ENCODE peak calls at places on chromosomes 5 and 9, in seven cellular contexts. E is endothelial cell of umbilical vein, D is GM23338, Y is body of pancreas, F is tibial artery, W is H1, X is upper lobe of right lung. P is an unnamed sample.

GRCh38 chr9:21933281-21933680 is 60.9 kb downstream of the CDKN2A start:
- DNase-seq in E (no peak), D (peak; percentile 36), Y (no peak), F (no peak), W (peak; percentile 1), X (no peak), P (no peak)

GRCh38 chr9:33988219-33988890 is 60.3 kb downstream of the UBAP2 start:
- DNase-seq in E (no peak), D (no peak), Y (no peak), F (no peak), W (no peak), X (no peak), P (no peak)

GRCh38 chr9:129511320-129511900 is 109.5 kb downstream of the C9orf50 start:
- DNase-seq in E (no peak), D (no peak), Y (no peak), F (no peak), W (no peak), X (no peak), P (no peak)

GRCh38 chr5:73189816-73190451 is 16.9 kb downstream of the TMEM174 start:
- DNase-seq in E (no peak), D (peak; percentile 48), Y (no peak), F (no peak), W (no peak), X (no peak), P (no peak)

GRCh38 chr9:76738402-76738801 is 25.8 kb upstream of the PCA3 start:
- DNase-seq in E (no peak), D (no peak), Y (no peak), F (no peak), W (no peak), X (no peak), P (no peak)

GRCh38 chr5:178453224-178453623 is 137.0 kb downstream of the COL23A1 start:
- DNase-seq in E (no peak), D (no peak), Y (no peak), F (peak; percentile 4), W (peak; percentile 17), X (peak; percentile 12), P (no peak)

GRCh38 chr5:151022511-151023018 is 2.2 kb downstream of the GPX3 start:
- DNase-seq in E (no peak), D (no peak), Y (no peak), F (peak; percentile 90), W (no peak), X (no peak), P (no peak)

GRCh38 chr5:152271420-152271819 is 133.7 kb downstream of the NMUR2 start:
- DNase-seq in E (no peak), D (peak; percentile 73), Y (peak; percentile 22), F (no peak), W (no peak), X (no peak), P (peak; percentile 20)

GRCh38 chr5:90709323-90710148 is 150.9 kb downstream of the ADGRV1 start:
- DNase-seq in E (peak; percentile 46), D (peak; percentile 80), Y (peak; percentile 34), F (no peak), W (no peak), X (no peak), P (peak; percentile 35)

DNA sequence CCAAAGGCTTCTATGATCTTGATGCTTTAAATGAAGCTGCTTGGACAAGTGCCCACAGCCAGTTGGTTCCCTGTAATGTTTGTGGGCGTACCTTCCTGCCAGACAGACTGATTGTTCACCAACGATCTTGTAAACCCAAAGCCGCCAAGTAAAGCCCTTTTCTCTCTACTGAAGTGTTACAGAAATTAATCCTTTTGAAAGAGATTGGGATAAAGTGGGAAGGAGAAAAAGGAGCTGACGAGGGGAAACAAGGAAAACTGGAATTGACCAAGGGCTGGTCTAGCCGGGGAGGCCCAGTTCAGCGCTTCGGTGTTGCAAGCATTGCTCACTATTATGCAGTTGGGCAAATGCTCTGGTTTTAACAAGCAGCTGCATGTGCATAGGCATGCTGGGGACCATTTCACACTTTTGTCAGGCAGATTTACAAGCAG is 53.2 kb downstream of the ZNF474 start:
- DNase-seq in E (peak; percentile 93), D (peak; percentile 51), Y (no peak), F (no peak), W (no peak), X (no peak), P (no peak)
- H3K27ac ChIP-seq in E (peak overlapping the region; percentile 84), D (peak overlapping the region; percentile 41), Y (no peak overlapping the region), F (peak overlapping the region; percentile 69), W (no peak overlapping the region), X (peak overlapping the region; percentile 20), P (no peak overlapping the region)

GRCh38 chr5:39076757-39077475 is 2.7 kb upstream of the RICTOR start:
- DNase-seq in E (peak; percentile 61), D (no peak), Y (no peak), F (no peak), W (no peak), X (no peak), P (no peak)
- H3K4me3 ChIP-seq in E (peak overlapping the region; percentile 36), D (no peak overlapping the region), Y (no peak overlapping the region), F (no peak overlapping the region), W (no peak overlapping the region), X (no peak overlapping the region), P (no peak overlapping the region)

GRCh38 chr5:58354827-58355226 is 105.1 kb downstream of the PLK2 start:
- DNase-seq in E (no peak), D (no peak), Y (no peak), F (no peak), W (no peak), X (no peak), P (no peak)

GRCh38 chr5:58358436-58358835 is 101.5 kb downstream of the PLK2 start:
- DNase-seq in E (no peak), D (no peak), Y (no peak), F (no peak), W (no peak), X (no peak), P (no peak)

GRCh38 chr5:58357121-58357520 is 102.8 kb downstream of the PLK2 start:
- DNase-seq in E (no peak), D (no peak), Y (no peak), F (no peak), W (no peak), X (no peak), P (no peak)

GRCh38 chr5:58356662-58357061 is 103.2 kb downstream of the PLK2 start:
- DNase-seq in E (no peak), D (no peak), Y (no peak), F (no peak), W (no peak), X (no peak), P (no peak)

DNA sequence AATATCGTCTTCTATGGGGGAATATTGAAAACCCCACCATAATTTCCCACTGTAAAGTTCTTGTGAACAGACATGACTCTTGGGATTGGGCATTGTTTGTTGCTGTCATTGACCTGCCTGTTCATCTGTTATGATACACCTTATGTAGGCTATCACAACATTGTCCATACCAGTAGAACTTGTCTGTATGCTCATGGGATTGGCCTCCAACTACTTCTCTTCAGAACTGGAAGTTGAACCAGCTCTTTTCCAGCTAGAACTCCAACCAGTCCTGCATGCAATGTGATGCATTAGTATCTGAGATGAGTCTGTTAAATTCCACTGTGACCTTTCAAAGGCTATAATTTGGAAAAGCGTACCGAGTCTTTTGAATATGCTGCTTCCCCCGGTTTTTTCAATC is 102.1 kb downstream of the PLK2 start:
- DNase-seq in E (no peak), D (no peak), Y (no peak), F (no peak), W (no peak), X (no peak), P (no peak)
- H3K27ac ChIP-seq in E (no peak overlapping the region), D (no peak overlapping the region), Y (no peak overlapping the region), F (no peak overlapping the region), W (no peak overlapping the region), X (no peak overlapping the region), P (no peak overlapping the region)

GRCh38 chr5:83955916-83956315 is 235.3 kb upstream of the HAPLN1 start:
- DNase-seq in E (peak; percentile 18), D (no peak), Y (no peak), F (no peak), W (no peak), X (no peak), P (no peak)
- H3K4me3 ChIP-seq in E (no peak overlapping the region), D (no peak overlapping the region), Y (no peak overlapping the region), F (no peak overlapping the region), W (no peak overlapping the region), X (no peak overlapping the region), P (no peak overlapping the region)

DNA sequence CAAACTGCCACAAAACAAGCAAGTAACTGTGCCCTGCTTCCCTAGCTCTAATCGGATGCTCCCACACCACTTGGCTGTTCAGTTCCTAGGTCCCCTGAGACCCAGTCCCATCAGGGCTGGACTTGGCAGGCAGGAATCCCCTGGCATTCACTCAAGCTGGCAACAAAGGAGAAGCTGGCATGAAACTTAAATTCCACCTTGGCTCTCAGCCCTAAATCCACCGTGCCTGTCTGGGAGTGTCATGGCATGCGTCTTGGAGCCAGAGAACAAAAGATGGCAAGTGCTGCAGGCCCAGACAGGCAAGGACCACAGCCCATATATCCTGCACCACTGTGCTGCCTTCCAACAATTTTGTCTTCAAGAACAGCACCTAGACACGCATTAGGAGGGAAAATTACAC is 38.2 kb downstream of the ETF1 start:
- DNase-seq in E (peak; percentile 14), D (no peak), Y (peak; percentile 72), F (peak; percentile 79), W (no peak), X (no peak), P (no peak)
- H3K27ac ChIP-seq in E (no peak overlapping the region), D (peak overlapping the region; percentile 84), Y (peak overlapping the region; percentile 18), F (peak overlapping the region; percentile 50), W (no peak overlapping the region), X (peak overlapping the region; percentile 4), P (no peak overlapping the region)

GRCh38 chr9:89177401-89178161 is 1.0 kb downstream of the SHC3 start:
- DNase-seq in E (no peak), D (peak; percentile 67), Y (peak; percentile 42), F (no peak), W (no peak), X (peak; percentile 68), P (no peak)
- H3K4me3 ChIP-seq in E (peak overlapping the region; percentile 65), D (peak overlapping the region; percentile 76), Y (no peak overlapping the region), F (peak overlapping the region; percentile 43), W (peak overlapping the region; percentile 54), X (peak overlapping the region; percentile 56), P (peak overlapping the region; percentile 46)

DNA sequence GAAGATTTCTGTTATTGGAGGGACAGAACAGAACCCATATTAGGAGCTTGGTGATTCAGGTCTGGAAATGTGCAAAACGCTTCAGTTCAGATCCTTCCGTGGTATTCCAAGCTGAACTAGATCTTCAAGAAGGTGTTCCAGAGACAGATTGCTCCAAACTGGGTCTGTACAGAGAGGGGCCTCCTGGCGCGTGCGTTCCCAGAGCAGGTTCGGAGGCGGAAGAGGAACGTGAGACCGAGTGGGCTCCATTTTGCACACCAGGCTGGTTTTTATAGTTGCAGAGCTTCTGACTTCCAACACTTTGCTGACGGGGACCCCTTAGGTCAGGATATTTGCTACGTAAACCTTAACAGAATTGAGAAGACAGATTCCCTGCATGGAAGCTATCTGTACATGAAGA is 16.7 kb upstream of the RPL26L1 start:
- DNase-seq in E (no peak), D (no peak), Y (no peak), F (no peak), W (no peak), X (peak; percentile 6), P (no peak)
- H3K27ac ChIP-seq in E (peak overlapping the region; percentile 95), D (peak overlapping the region; percentile 79), Y (no peak overlapping the region), F (no peak overlapping the region), W (no peak overlapping the region), X (no peak overlapping the region), P (no peak overlapping the region)

P was measured in iPS DF 6.9.